ENCODE peak calls at places on chromosomes 5 and 9, in seven cellular contexts. R is WERI-Rb-1; D is heart left ventricle; P is CD4-positive, alpha-beta T cell; I is lower leg skin; B is GM20000; O is A549. W is an unnamed sample.

GRCh38 chr9:84271004-84271886 is 69.3 kb downstream of the SLC28A3 start:
- DNase-seq in R (no peak), B (peak; percentile 73), P (no peak), D (peak; percentile 54), I (peak; percentile 86), O (no peak), W (peak; percentile 39)

GRCh38 chr5:151520294-151520693 is 70.8 kb downstream of the FAT2 start:
- DNase-seq in I (peak; percentile 45), D (no peak), B (no peak), P (no peak), O (no peak), R (no peak), W (no peak)

GRCh38 chr9:113572076-113572861 is 108.7 kb downstream of the RGS3 start:
- DNase-seq in P (no peak), D (peak; percentile 50), O (no peak), B (no peak), I (peak; percentile 72), R (no peak), W (no peak)

GRCh38 chr5:939368-939767 is 46.7 kb downstream of the TRIP13 start:
- DNase-seq in P (no peak), B (no peak), R (no peak), O (no peak), I (no peak), D (no peak), W (no peak)

GRCh38 chr9:16032799-16033198 is 480.0 kb downstream of the CCDC171 start:
- DNase-seq in I (no peak), P (no peak), B (no peak), R (peak; percentile 33), D (no peak), O (no peak), W (peak; percentile 39)

GRCh38 chr9:115211413-115212204 is 93.7 kb upstream of the TNC start:
- DNase-seq in R (no peak), O (no peak), P (no peak), B (peak; percentile 26), D (no peak), I (no peak), W (peak; percentile 67)

GRCh38 chr5:14063117-14063516 is 80.0 kb upstream of the TRIO start:
- DNase-seq in D (no peak), I (no peak), P (no peak), R (no peak), O (no peak), B (no peak), W (peak; percentile 46)

GRCh38 chr5:91052977-91053732 is 330.0 kb downstream of the ARRDC3 start:
- DNase-seq in R (no peak), P (no peak), I (no peak), D (no peak), O (no peak), B (no peak), W (no peak)

GRCh38 chr5:60333103-60333502 is 366.9 kb downstream of the DEPDC1B start:
- DNase-seq in P (no peak), D (no peak), R (no peak), B (no peak), O (no peak), I (no peak), W (peak; percentile 11)

GRCh38 chr5:143195496-143195895 is 208.0 kb downstream of the NR3C1 start:
- DNase-seq in R (no peak), O (no peak), D (no peak), P (no peak), I (no peak), B (no peak), W (no peak)

GRCh38 chr5:53123702-53124101 is 14.1 kb upstream of the MOCS2 start:
- DNase-seq in P (no peak), D (no peak), R (no peak), I (no peak), O (peak; percentile 10), B (no peak), W (no peak)

GRCh38 chr5:58136416-58136815 is 323.5 kb downstream of the PLK2 start:
- DNase-seq in O (no peak), R (no peak), P (no peak), D (no peak), I (no peak), B (no peak), W (no peak)

GRCh38 chr5:118258223-118258622 is 730.1 kb downstream of the DTWD2 start:
- DNase-seq in P (no peak), O (no peak), R (no peak), B (no peak), D (no peak), I (no peak), W (no peak)

GRCh38 chr5:62308439-62308838 is 2.4 kb downstream of the KIF2A start:
- DNase-seq in D (no peak), R (no peak), O (no peak), P (no peak), B (no peak), I (no peak), W (no peak)

GRCh38 chr5:149605998-149606721 is 24.9 kb downstream of the ARHGEF37 start:
- DNase-seq in I (no peak), D (peak; percentile 62), O (peak; percentile 95), B (peak; percentile 58), P (no peak), R (no peak), W (peak; percentile 92)

GRCh38 chr5:56676091-56676768 is 139.1 kb upstream of the MAP3K1 start:
- DNase-seq in D (no peak), R (no peak), O (no peak), I (no peak), P (no peak), B (no peak), W (no peak)

GRCh38 chr5:168578506-168579205 is 512 bp downstream of the PANK3 start:
- DNase-seq in R (peak; percentile 67), I (no peak), B (no peak), P (no peak), D (no peak), O (peak; percentile 55), W (no peak)

GRCh38 chr5:140312067-140312790 is 9.3 kb upstream of the PFDN1 start:
- DNase-seq in B (no peak), R (no peak), P (no peak), I (no peak), O (no peak), D (peak; percentile 50), W (peak; percentile 91)

GRCh38 chr9:33159760-33160127 is 7.4 kb downstream of the B4GALT1 start:
- DNase-seq in R (no peak), D (peak; percentile 55), I (peak; percentile 90), B (peak; percentile 50), P (no peak), O (no peak), W (peak; percentile 80)

GRCh38 chr5:126746290-126746689 is 30.6 kb upstream of the LMNB1 start:
- DNase-seq in D (no peak), P (no peak), I (no peak), O (no peak), R (no peak), B (no peak), W (no peak)

DNA sequence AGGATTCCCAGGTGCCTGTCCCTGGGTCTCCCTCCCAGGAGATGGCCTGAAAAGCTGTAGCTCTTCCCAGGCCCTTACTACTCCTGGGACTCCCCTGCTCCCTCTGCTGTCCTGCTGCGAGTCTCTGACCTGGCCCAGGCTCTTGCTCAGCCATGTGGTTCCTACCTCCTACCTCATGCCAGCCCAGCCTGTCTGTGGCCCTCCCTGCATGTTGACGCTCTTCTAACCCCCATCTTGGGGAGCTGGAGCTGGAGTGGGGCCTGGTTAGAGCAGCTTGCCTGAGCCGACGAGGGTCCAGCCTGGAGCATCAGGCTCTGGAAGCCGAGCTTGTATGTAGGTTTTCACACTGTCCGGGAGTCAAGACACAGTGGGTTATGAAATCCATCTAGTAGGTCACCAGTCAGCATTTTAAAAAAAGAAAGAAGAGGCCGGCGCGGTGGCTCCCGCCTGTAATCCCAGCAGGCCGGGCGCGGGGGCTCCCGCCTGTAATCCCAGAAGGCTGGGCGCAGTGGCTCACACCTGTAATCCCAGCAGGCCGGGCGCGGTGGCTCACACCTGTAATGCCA is 244.4 kb downstream of the FANCC start:
- DNase-seq in P (no peak), B (no peak), I (peak; percentile 74), D (no peak), R (peak; percentile 40), O (no peak), W (no peak)
- TF ChIP-seq CTCF in P (no peak), B (no peak), I (no peak), D (no peak), R (peak; percentile 66), O (no peak), W (peak; percentile 54)

DNA sequence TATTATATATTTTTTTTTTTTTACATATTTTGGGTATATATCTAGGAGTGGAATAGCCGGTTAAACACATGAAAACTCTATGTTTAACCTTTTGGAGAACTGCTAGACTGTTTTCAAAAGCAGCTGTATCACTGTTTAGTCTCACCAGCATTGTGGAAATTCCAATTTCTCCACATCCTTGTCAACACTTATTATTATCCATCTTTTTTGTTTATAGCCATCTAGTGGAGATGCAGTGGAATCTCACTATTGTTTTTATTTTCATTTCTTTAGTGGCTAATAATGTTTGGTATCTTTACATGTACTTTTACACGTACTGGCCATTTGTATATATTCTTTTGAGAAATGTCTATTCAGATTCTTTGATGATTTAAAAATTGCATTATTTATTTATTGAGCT is 22.7 kb upstream of the CCDC180 start:
- DNase-seq in B (no peak), I (no peak), R (no peak), D (no peak), P (no peak), O (no peak), W (no peak)
- TF ChIP-seq CTCF in B (no peak), I (no peak), R (no peak), D (no peak), P (peak; percentile 27), O (no peak), W (peak; percentile 52)

DNA sequence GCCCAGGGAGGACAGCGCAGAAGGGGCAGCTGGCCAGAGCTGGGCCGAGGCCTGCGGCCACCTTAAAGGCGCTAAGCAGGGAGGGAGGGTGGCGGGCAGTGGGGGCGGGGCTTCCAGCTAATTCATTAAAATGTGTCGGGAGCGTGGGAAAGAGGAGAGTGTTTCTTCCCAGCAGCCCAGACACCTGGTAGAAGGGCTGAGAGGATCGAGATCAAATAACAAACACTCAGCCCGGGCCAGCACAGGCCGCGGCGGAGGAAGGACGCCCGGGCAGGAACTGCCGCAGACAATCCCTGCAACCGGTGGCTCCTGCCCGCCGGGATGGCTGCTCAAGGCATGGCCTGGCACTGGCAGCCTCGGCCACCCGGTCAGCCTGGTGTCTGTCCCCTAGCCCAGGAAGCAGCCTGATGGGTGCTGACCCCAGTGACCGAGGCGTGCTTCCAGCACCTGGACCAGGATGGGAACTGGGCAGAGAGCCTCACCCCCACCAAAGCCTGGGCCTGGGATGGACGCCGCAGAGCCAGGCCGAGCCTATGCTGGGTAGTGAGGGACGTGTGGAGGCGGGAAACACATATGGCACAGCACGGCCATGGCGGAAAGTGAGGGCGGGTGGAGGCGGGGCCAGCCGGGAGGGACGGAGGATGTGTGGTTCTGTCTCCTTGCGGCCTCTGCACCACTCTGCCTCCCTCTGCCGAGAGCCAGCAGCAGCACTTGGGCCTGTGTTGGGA is 3.2 kb upstream of the NRARP start:
- DNase-seq in O (no peak), R (peak; percentile 92), D (peak; percentile 78), B (peak; percentile 75), P (peak; percentile 64), I (peak; percentile 92), W (peak; percentile 12)
- TF ChIP-seq CTCF in O (no peak), R (peak; percentile 58), D (no peak), B (no peak), P (no peak), I (no peak), W (no peak)

GRCh38 chr5:84453405-84453804 is 68.7 kb upstream of the EDIL3 start:
- DNase-seq in O (no peak), R (no peak), I (no peak), B (no peak), D (no peak), P (no peak), W (no peak)

GRCh38 chr5:84445049-84445685 is 60.5 kb upstream of the EDIL3 start:
- DNase-seq in P (no peak), D (no peak), B (no peak), I (no peak), O (no peak), R (no peak), W (no peak)

GRCh38 chr5:84450617-84451414 is 66.1 kb upstream of the EDIL3 start:
- DNase-seq in P (no peak), D (no peak), B (no peak), R (no peak), I (no peak), O (no peak), W (no peak)
- TF ChIP-seq CTCF in P (no peak), D (no peak), B (no peak), R (peak; percentile 9), I (no peak), O (no peak), W (peak; percentile 58)